ENCODE peak calls at places on chromosomes 1 and 21, in five cellular contexts. One of them, this sample, is unnamed.

GRCh38 chr1:26321315-26322041 is 3.7 kb downstream of the CD52 start:
- DNase-seq in CD4-positive, CD25-positive, alpha-beta regulatory T cell: peak
- DNase-seq in GM12891: peak
- DNase-seq in HFF-Myc: peak
- DNase-seq in lung: peak
- DNase-seq in this sample: peak

GRCh38 chr1:153679337-153680119 is 1.0 kb downstream of the NPR1 start:
- DNase-seq in CD4-positive, CD25-positive, alpha-beta regulatory T cell: peak
- DNase-seq in GM12891: no peak
- DNase-seq in HFF-Myc: no peak
- DNase-seq in lung: no peak
- DNase-seq in this sample: peak

GRCh38 chr1:35539824-35540261 is 17.4 kb downstream of the KIAA0319L start:
- DNase-seq in CD4-positive, CD25-positive, alpha-beta regulatory T cell: no peak
- DNase-seq in GM12891: no peak
- DNase-seq in HFF-Myc: no peak
- DNase-seq in lung: no peak
- DNase-seq in this sample: no peak

GRCh38 chr1:179366093-179366800 is 476 bp downstream of the AXDND1 start:
- DNase-seq in CD4-positive, CD25-positive, alpha-beta regulatory T cell: no peak
- DNase-seq in GM12891: no peak
- DNase-seq in HFF-Myc: no peak
- DNase-seq in lung: no peak
- DNase-seq in this sample: no peak

GRCh38 chr21:45386336-45386727 is 18.6 kb upstream of the COL18A1 start:
- DNase-seq in CD4-positive, CD25-positive, alpha-beta regulatory T cell: no peak
- DNase-seq in GM12891: no peak
- DNase-seq in HFF-Myc: no peak
- DNase-seq in lung: no peak
- DNase-seq in this sample: no peak

GRCh38 chr1:207919523-207920210 is 8.7 kb upstream of the CD34 start:
- DNase-seq in CD4-positive, CD25-positive, alpha-beta regulatory T cell: no peak
- DNase-seq in GM12891: no peak
- DNase-seq in HFF-Myc: peak
- DNase-seq in lung: no peak
- DNase-seq in this sample: no peak

GRCh38 chr1:143717434-143717833 is 254.4 kb downstream of the FAM72C start:
- DNase-seq in CD4-positive, CD25-positive, alpha-beta regulatory T cell: no peak
- DNase-seq in GM12891: no peak
- DNase-seq in HFF-Myc: no peak
- DNase-seq in lung: no peak
- DNase-seq in this sample: no peak

GRCh38 chr1:232921416-232921815 is 29.0 kb upstream of the NTPCR start:
- DNase-seq in CD4-positive, CD25-positive, alpha-beta regulatory T cell: no peak
- DNase-seq in GM12891: no peak
- DNase-seq in HFF-Myc: no peak
- DNase-seq in lung: no peak
- DNase-seq in this sample: no peak

GRCh38 chr1:86218859-86219258 is 62.3 kb upstream of the COL24A1 start:
- DNase-seq in CD4-positive, CD25-positive, alpha-beta regulatory T cell: no peak
- DNase-seq in GM12891: no peak
- DNase-seq in HFF-Myc: no peak
- DNase-seq in lung: no peak
- DNase-seq in this sample: no peak

GRCh38 chr1:1426496-1426960 is 5.5 kb upstream of the ANKRD65 start:
- DNase-seq in CD4-positive, CD25-positive, alpha-beta regulatory T cell: no peak
- DNase-seq in GM12891: no peak
- DNase-seq in HFF-Myc: no peak
- DNase-seq in lung: no peak
- DNase-seq in this sample: no peak

This sample was measured in naive thymus-derived CD4-positive, alpha-beta T cell.